ENCODE peak calls at places on chromosome 14, in ten cellular contexts. O is fibroblast of lung; T is neuronal stem cell; S is cardiac muscle cell; L is CD4-positive, alpha-beta T cell; K is tibial artery; I is left ventricle myocardium inferior; H is adrenal gland; W is neural progenitor cell; G is AG04450. E is an unnamed sample.

GRCh38 chr14:103562135-103562384 is 397 bp downstream of the BAG5 start:
- DNase-seq in O (no peak), T (no peak), S (peak; percentile 70), L (no peak), K (peak; percentile 77), I (peak; percentile 58), H (no peak), W (no peak), G (no peak), E (no peak)

GRCh38 chr14:105472496-105472991 is 2.1 kb upstream of the CRIP2 start:
- DNase-seq in O (no peak), T (no peak), S (no peak), L (no peak), K (peak; percentile 94), I (peak; percentile 83), H (no peak), W (no peak), G (no peak), E (no peak)

GRCh38 chr14:106347890-106348755 is 821.7 kb downstream of the TMEM121 start:
- DNase-seq in O (no peak), T (no peak), S (no peak), L (no peak), K (no peak), I (no peak), H (no peak), W (no peak), G (no peak), E (no peak)

GRCh38 chr14:106694638-106695393 is 1168.4 kb downstream of the TMEM121 start:
- DNase-seq in O (no peak), T (no peak), S (no peak), L (peak; percentile 56), K (no peak), I (peak; percentile 16), H (peak; percentile 11), W (no peak), G (no peak), E (no peak)

GRCh38 chr14:101823081-101823480 is 61.6 kb downstream of the PPP2R5C start:
- DNase-seq in O (peak; percentile 73), T (no peak), S (no peak), L (no peak), K (no peak), I (no peak), H (no peak), W (no peak), G (no peak), E (no peak)

GRCh38 chr14:100011568-100012325 is 53.5 kb upstream of the EVL start:
- DNase-seq in O (no peak), T (no peak), S (no peak), L (no peak), K (no peak), I (no peak), H (no peak), W (no peak), G (no peak), E (no peak)

GRCh38 chr14:75247286-75247922 is 31.2 kb upstream of the FOS start:
- DNase-seq in O (no peak), T (no peak), S (no peak), L (peak; percentile 49), K (no peak), I (no peak), H (no peak), W (no peak), G (no peak), E (no peak)

GRCh38 chr14:40944521-40944920 is 662.2 kb upstream of the LRFN5 start:
- DNase-seq in O (no peak), T (no peak), S (no peak), L (no peak), K (no peak), I (no peak), H (no peak), W (no peak), G (no peak), E (no peak)

GRCh38 chr14:77186911-77187648 is 5.5 kb downstream of the TMEM63C start:
- DNase-seq in O (no peak), T (peak; percentile 27), S (peak; percentile 22), L (no peak), K (no peak), I (no peak), H (peak; percentile 82), W (peak; percentile 64), G (no peak), E (peak; percentile 33)

GRCh38 chr14:72619071-72619710 is 274.7 kb downstream of the DPF3 start:
- DNase-seq in O (no peak), T (no peak), S (no peak), L (no peak), K (no peak), I (no peak), H (no peak), W (no peak), G (no peak), E (no peak)

GRCh38 chr14:100294213-100294962 is 11.9 kb downstream of the SLC25A29 start:
- DNase-seq in O (no peak), T (no peak), S (no peak), L (no peak), K (peak; percentile 69), I (peak; percentile 63), H (peak; percentile 80), W (no peak), G (no peak), E (no peak)

GRCh38 chr14:50937325-50937724 is 7.0 kb downstream of the PYGL start:
- DNase-seq in O (peak; percentile 68), T (no peak), S (no peak), L (no peak), K (no peak), I (no peak), H (no peak), W (no peak), G (no peak), E (no peak)

GRCh38 chr14:50935126-50936090 is 8.9 kb downstream of the PYGL start:
- DNase-seq in O (no peak), T (no peak), S (no peak), L (no peak), K (no peak), I (no peak), H (no peak), W (no peak), G (no peak), E (no peak)

GRCh38 chr14:50941151-50941550 is 3.1 kb downstream of the PYGL start:
- DNase-seq in O (no peak), T (no peak), S (no peak), L (no peak), K (no peak), I (no peak), H (no peak), W (no peak), G (no peak), E (no peak)

GRCh38 chr14:50936882-50937281 is 7.4 kb downstream of the PYGL start:
- DNase-seq in O (no peak), T (no peak), S (no peak), L (no peak), K (no peak), I (no peak), H (no peak), W (no peak), G (no peak), E (no peak)

GRCh38 chr14:50937800-50938199 is 6.5 kb downstream of the PYGL start:
- DNase-seq in O (no peak), T (no peak), S (no peak), L (no peak), K (no peak), I (no peak), H (no peak), W (no peak), G (no peak), E (no peak)
- H3K27ac ChIP-seq in O (no peak overlapping the region), T (no peak overlapping the region), S (no peak overlapping the region), L (no peak overlapping the region), K (no peak overlapping the region), I (no peak overlapping the region), H (no peak overlapping the region), W (no peak overlapping the region), G (no peak overlapping the region), E (no peak overlapping the region)

GRCh38 chr14:60654303-60654925 is 5.1 kb upstream of the SIX1 start:
- DNase-seq in O (no peak), T (peak; percentile 15), S (no peak), L (no peak), K (no peak), I (no peak), H (no peak), W (peak; percentile 16), G (no peak), E (no peak)
- H3K27ac ChIP-seq in O (no peak overlapping the region), T (no peak overlapping the region), S (no peak overlapping the region), L (no peak overlapping the region), K (no peak overlapping the region), I (no peak overlapping the region), H (no peak overlapping the region), W (no peak overlapping the region), G (no peak overlapping the region), E (no peak overlapping the region)

GRCh38 chr14:23020143-23021128 is 10.5 kb upstream of the C14orf93 start:
- DNase-seq in O (no peak), T (no peak), S (no peak), L (no peak), K (no peak), I (no peak), H (no peak), W (peak; percentile 54), G (no peak), E (no peak)

GRCh38 chr14:23023500-23024152 is 11.1 kb downstream of the PSMB5 start:
- DNase-seq in O (no peak), T (no peak), S (no peak), L (no peak), K (no peak), I (no peak), H (no peak), W (no peak), G (no peak), E (no peak)

GRCh38 chr14:23022849-23023499 is 11.7 kb downstream of the PSMB5 start:
- DNase-seq in O (no peak), T (no peak), S (no peak), L (no peak), K (no peak), I (no peak), H (no peak), W (no peak), G (no peak), E (no peak)

GRCh38 chr14:23021479-23021878 is 11.5 kb upstream of the C14orf93 start:
- DNase-seq in O (no peak), T (no peak), S (no peak), L (no peak), K (no peak), I (no peak), H (no peak), W (no peak), G (no peak), E (no peak)

GRCh38 chr14:23021969-23022368 is 12.0 kb upstream of the C14orf93 start:
- DNase-seq in O (no peak), T (no peak), S (no peak), L (no peak), K (no peak), I (no peak), H (no peak), W (no peak), G (no peak), E (no peak)
- H3K27ac ChIP-seq in O (no peak overlapping the region), T (no peak overlapping the region), S (no peak overlapping the region), L (peak overlapping the region; percentile 25), K (no peak overlapping the region), I (no peak overlapping the region), H (no peak overlapping the region), W (no peak overlapping the region), G (no peak overlapping the region), E (no peak overlapping the region)

DNA sequence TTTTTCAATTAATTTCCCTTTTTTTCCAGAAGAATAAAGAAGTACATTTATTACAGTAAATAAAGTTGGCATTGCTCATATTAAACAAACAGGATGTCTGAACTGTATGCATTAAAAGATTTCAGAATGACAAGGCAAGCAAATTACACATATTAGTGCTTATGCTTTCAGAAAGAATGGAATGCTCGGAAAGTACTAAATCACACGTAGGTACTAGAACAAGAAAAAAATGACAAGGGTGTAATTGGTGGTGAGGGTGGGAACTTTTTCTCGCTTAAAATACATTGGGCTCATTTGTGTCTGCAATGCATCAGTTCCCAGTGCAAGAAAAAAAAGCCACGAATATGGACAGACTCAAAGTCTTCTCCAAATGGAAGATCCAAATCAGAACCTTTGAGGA is 33.3 kb upstream of the HIF1A start:
- DNase-seq in O (no peak), T (no peak), S (no peak), L (no peak), K (no peak), I (no peak), H (no peak), W (no peak), G (no peak), E (no peak)
- H3K27ac ChIP-seq in O (peak overlapping the region; percentile 58), T (no peak overlapping the region), S (no peak overlapping the region), L (peak overlapping the region; percentile 54), K (peak overlapping the region; percentile 61), I (no peak overlapping the region), H (no peak overlapping the region), W (no peak overlapping the region), G (peak overlapping the region; percentile 55), E (no peak overlapping the region)

E was measured in substantia nigra.